ENCODE peak calls at places on chromosomes 3 and 15, in eight cellular contexts. I is mammary epithelial cell, L is breast epithelium, H is lower leg skin, P is head of caudate nucleus, A is neural crest cell, N is fibroblast of the conjunctiva, T is left colon. D is an unnamed sample.
A peak's percentile ranks its signal among the peaks of the same experiment; 100 is the strongest.

GRCh38 chr3:103976931-103977339 is 1389.8 kb upstream of the ALCAM start:
- DNase-seq in I (no peak), L (no peak), H (no peak), P (no peak), A (no peak), N (no peak), T (no peak), D (no peak)

GRCh38 chr3:156665296-156665695 is 9.1 kb upstream of the TIPARP start:
- DNase-seq in I (no peak), L (no peak), H (no peak), P (no peak), A (no peak), N (peak; percentile 44), T (no peak), D (no peak)

GRCh38 chr3:170740726-170741591 is 129.0 kb downstream of the RPL22L1 start:
- DNase-seq in I (peak; percentile 73), L (peak; percentile 82), H (peak; percentile 88), P (peak; percentile 75), A (no peak), N (peak; percentile 95), T (no peak), D (peak; percentile 89)

GRCh38 chr15:96326551-96327154 is 3.8 kb upstream of the NR2F2 start:
- DNase-seq in I (peak; percentile 62), L (peak; percentile 25), H (no peak), P (no peak), A (no peak), N (no peak), T (no peak), D (no peak)

GRCh38 chr3:25084016-25084415 is 344.0 kb upstream of the RARB start:
- DNase-seq in I (no peak), L (no peak), H (no peak), P (no peak), A (no peak), N (no peak), T (no peak), D (no peak)

GRCh38 chr3:120214161-120214560 is 70.9 kb downstream of the GPR156 start:
- DNase-seq in I (no peak), L (no peak), H (no peak), P (no peak), A (no peak), N (peak; percentile 8), T (no peak), D (no peak)

GRCh38 chr15:84789762-84790161 is 27.4 kb upstream of the ALPK3 start:
- DNase-seq in I (no peak), L (no peak), H (no peak), P (no peak), A (no peak), N (no peak), T (no peak), D (no peak)

GRCh38 chr3:176595307-176595706 is 602.0 kb downstream of the TBL1XR1 start:
- DNase-seq in I (no peak), L (no peak), H (no peak), P (no peak), A (no peak), N (no peak), T (no peak), D (no peak)

GRCh38 chr3:138439646-138440045 is 5.2 kb downstream of the ESYT3 start:
- DNase-seq in I (no peak), L (no peak), H (no peak), P (no peak), A (no peak), N (no peak), T (no peak), D (no peak)

GRCh38 chr15:94671845-94672524 is 440.6 kb downstream of the MCTP2 start:
- DNase-seq in I (no peak), L (no peak), H (no peak), P (no peak), A (peak; percentile 39), N (peak; percentile 14), T (no peak), D (peak; percentile 16)

GRCh38 chr3:139601191-139601961 is 61.8 kb upstream of the RBP1 start:
- DNase-seq in I (peak; percentile 91), L (no peak), H (no peak), P (no peak), A (no peak), N (no peak), T (no peak), D (no peak)

GRCh38 chr15:73051402-73051810 is 857 bp upstream of the NEO1 start:
- DNase-seq in I (peak; percentile 10), L (peak; percentile 26), H (peak; percentile 33), P (peak; percentile 50), A (no peak), N (no peak), T (peak; percentile 66), D (peak; percentile 65)

GRCh38 chr3:118936811-118937210 is 97.8 kb downstream of the IGSF11 start:
- DNase-seq in I (no peak), L (no peak), H (no peak), P (no peak), A (no peak), N (no peak), T (no peak), D (no peak)

GRCh38 chr3:159855599-159856495 is 132.8 kb upstream of the IL12A start:
- DNase-seq in I (no peak), L (no peak), H (no peak), P (no peak), A (no peak), N (no peak), T (no peak), D (no peak)

GRCh38 chr3:100706365-100706764 is 2.9 kb upstream of the TFG start:
- DNase-seq in I (peak; percentile 66), L (no peak), H (no peak), P (no peak), A (no peak), N (no peak), T (no peak), D (no peak)

GRCh38 chr15:69161878-69162213 is 1.4 kb downstream of the GLCE start:
- DNase-seq in I (no peak), L (no peak), H (no peak), P (no peak), A (no peak), N (no peak), T (no peak), D (no peak)

GRCh38 chr3:29695201-29695904 is 414.5 kb downstream of the RBMS3 start:
- DNase-seq in I (peak; percentile 55), L (no peak), H (peak; percentile 47), P (no peak), A (no peak), N (peak; percentile 79), T (no peak), D (no peak)

GRCh38 chr15:69145694-69146492 is 14.5 kb upstream of the GLCE start:
- DNase-seq in I (no peak), L (no peak), H (no peak), P (peak; percentile 58), A (no peak), N (no peak), T (no peak), D (peak; percentile 70)

GRCh38 chr3:148879256-148879655 is 14.2 kb downstream of the CPA3 start:
- DNase-seq in I (no peak), L (no peak), H (no peak), P (no peak), A (no peak), N (no peak), T (no peak), D (no peak)

GRCh38 chr3:17915341-17915740 is 172.9 kb upstream of the TBC1D5 start:
- DNase-seq in I (peak; percentile 59), L (no peak), H (no peak), P (no peak), A (no peak), N (no peak), T (no peak), D (no peak)

GRCh38 chr3:126349611-126350501 is 7.4 kb downstream of the KLF15 start:
- DNase-seq in I (no peak), L (no peak), H (no peak), P (peak; percentile 3), A (no peak), N (no peak), T (no peak), D (no peak)

GRCh38 chr15:67157779-67158366 is 92.5 kb downstream of the SMAD3 start:
- DNase-seq in I (no peak), L (no peak), H (no peak), P (no peak), A (no peak), N (no peak), T (no peak), D (no peak)

GRCh38 chr3:100634493-100635272 is 25.3 kb downstream of the ADGRG7 start:
- DNase-seq in I (peak; percentile 78), L (no peak), H (peak; percentile 16), P (no peak), A (no peak), N (no peak), T (peak; percentile 49), D (no peak)

GRCh38 chr3:65914740-65915366 is 123.9 kb downstream of the MAGI1 start:
- DNase-seq in I (no peak), L (no peak), H (no peak), P (no peak), A (no peak), N (no peak), T (no peak), D (peak; percentile 19)

GRCh38 chr3:129836381-129837056 is 57.0 kb downstream of the TMCC1 start:
- DNase-seq in I (no peak), L (no peak), H (no peak), P (no peak), A (no peak), N (no peak), T (no peak), D (no peak)

GRCh38 chr3:110625126-110625798 is 446.4 kb upstream of the NECTIN3 start:
- DNase-seq in I (no peak), L (no peak), H (no peak), P (no peak), A (no peak), N (no peak), T (no peak), D (no peak)

GRCh38 chr3:7504886-7505775 is 644.2 kb downstream of the GRM7 start:
- DNase-seq in I (peak; percentile 89), L (no peak), H (no peak), P (no peak), A (no peak), N (peak; percentile 85), T (no peak), D (no peak)

GRCh38 chr15:45943255-45943654 is 308.4 kb downstream of the SQOR start:
- DNase-seq in I (no peak), L (no peak), H (no peak), P (no peak), A (no peak), N (no peak), T (no peak), D (no peak)

GRCh38 chr3:174101244-174101643 is 703.7 kb downstream of the NLGN1 start:
- DNase-seq in I (peak; percentile 21), L (no peak), H (no peak), P (no peak), A (no peak), N (no peak), T (no peak), D (no peak)

GRCh38 chr3:17894434-17895060 is 152.1 kb upstream of the TBC1D5 start:
- DNase-seq in I (peak; percentile 47), L (no peak), H (no peak), P (peak; percentile 37), A (peak; percentile 26), N (peak; percentile 54), T (no peak), D (peak; percentile 18)

GRCh38 chr3:116342499-116342898 is 102.8 kb downstream of the LSAMP start:
- DNase-seq in I (no peak), L (no peak), H (no peak), P (no peak), A (no peak), N (no peak), T (no peak), D (no peak)

D was measured in globus pallidus.